ENCODE peak calls at places on chromosomes 7 and 10, in six cellular contexts. F is CD4-positive, alpha-beta T cell; K is endothelial cell; Q is GM06990; A is kidney; W is left lung. I is an unnamed sample.
A peak's percentile ranks its signal among the peaks of the same experiment; 100 is the strongest.

GRCh38 chr7:130154501-130155317 is 50.5 kb downstream of the TMEM209 start:
- DNase-seq in F (no peak), A (peak; percentile 83), W (peak; percentile 83), Q (no peak), K (peak; percentile 31), I (no peak)

GRCh38 chr10:130914377-130914776 is 397.1 kb downstream of the TCERG1L start:
- DNase-seq in F (no peak), K (no peak), W (no peak), A (no peak), Q (no peak), I (no peak)

GRCh38 chr7:35004531-35005096 is 32.7 kb downstream of the DPY19L1 start:
- DNase-seq in W (no peak), Q (no peak), K (no peak), A (no peak), F (no peak), I (no peak)

GRCh38 chr10:25068152-25069058 is 52.0 kb downstream of the THNSL1 start:
- DNase-seq in Q (no peak), A (no peak), F (no peak), K (no peak), W (no peak), I (peak; percentile 56)

GRCh38 chr10:63573068-63573697 is 52.0 kb downstream of the REEP3 start:
- DNase-seq in A (no peak), W (no peak), Q (peak; percentile 9), F (no peak), K (no peak), I (peak; percentile 76)

GRCh38 chr7:155965010-155965409 is 152.7 kb upstream of the SHH start:
- DNase-seq in A (no peak), Q (no peak), F (no peak), K (no peak), W (no peak), I (no peak)

GRCh38 chr7:143013473-143013872 is 13.5 kb downstream of the OR9A2 start:
- DNase-seq in K (no peak), A (no peak), F (no peak), W (no peak), Q (no peak), I (peak; percentile 58)

GRCh38 chr10:77823811-77824542 is 102.6 kb downstream of the DLG5 start:
- DNase-seq in Q (no peak), W (peak; percentile 27), F (no peak), A (peak; percentile 21), K (no peak), I (no peak)

GRCh38 chr7:30752979-30753378 is 1.0 kb downstream of the INMT start:
- DNase-seq in Q (no peak), W (no peak), A (peak; percentile 90), F (no peak), K (no peak), I (peak; percentile 85)

GRCh38 chr7:86558680-86559079 is 85.0 kb upstream of the GRM3 start:
- DNase-seq in F (no peak), W (no peak), K (no peak), A (no peak), Q (no peak), I (no peak)

GRCh38 chr10:4661572-4662255 is 164.3 kb upstream of the AKR1E2 start:
- DNase-seq in A (no peak), Q (no peak), K (no peak), F (no peak), W (peak; percentile 39), I (no peak)

GRCh38 chr10:21372651-21373410 is 152.7 kb downstream of the SKIDA1 start:
- DNase-seq in Q (peak; percentile 47), K (no peak), A (no peak), W (no peak), F (peak; percentile 27), I (peak; percentile 93)

GRCh38 chr10:27369832-27370231 is 129.2 kb upstream of the ACBD5 start:
- DNase-seq in F (no peak), A (no peak), W (no peak), K (no peak), Q (no peak), I (peak; percentile 15)
- TF ChIP-seq CTCF in F (peak; percentile 32), A (no peak), W (no peak), K (peak; percentile 62), Q (no peak), I (peak; percentile 22)

GRCh38 chr10:90859321-90859751 is 1.5 kb upstream of the HTR7 start:
- DNase-seq in Q (no peak), W (no peak), F (no peak), K (no peak), A (no peak), I (peak; percentile 82)

GRCh38 chr10:90865400-90865799 is 6.4 kb upstream of the RPP30 start:
- DNase-seq in F (no peak), Q (no peak), A (no peak), K (peak; percentile 10), W (no peak), I (peak; percentile 58)

GRCh38 chr10:90866050-90866598 is 5.7 kb upstream of the RPP30 start:
- DNase-seq in F (no peak), K (no peak), W (no peak), A (no peak), Q (no peak), I (no peak)

GRCh38 chr10:90860790-90861189 is 3.0 kb upstream of the HTR7 start:
- DNase-seq in F (no peak), Q (no peak), K (no peak), W (no peak), A (no peak), I (no peak)

GRCh38 chr10:90862908-90863514 is 5.2 kb upstream of the HTR7 start:
- DNase-seq in W (no peak), F (no peak), Q (no peak), A (no peak), K (peak; percentile 16), I (peak; percentile 70)
- TF ChIP-seq CTCF in W (peak; percentile 57), F (peak; percentile 75), Q (peak; percentile 60), A (peak; percentile 44), K (peak; percentile 79), I (peak; percentile 91)

DNA sequence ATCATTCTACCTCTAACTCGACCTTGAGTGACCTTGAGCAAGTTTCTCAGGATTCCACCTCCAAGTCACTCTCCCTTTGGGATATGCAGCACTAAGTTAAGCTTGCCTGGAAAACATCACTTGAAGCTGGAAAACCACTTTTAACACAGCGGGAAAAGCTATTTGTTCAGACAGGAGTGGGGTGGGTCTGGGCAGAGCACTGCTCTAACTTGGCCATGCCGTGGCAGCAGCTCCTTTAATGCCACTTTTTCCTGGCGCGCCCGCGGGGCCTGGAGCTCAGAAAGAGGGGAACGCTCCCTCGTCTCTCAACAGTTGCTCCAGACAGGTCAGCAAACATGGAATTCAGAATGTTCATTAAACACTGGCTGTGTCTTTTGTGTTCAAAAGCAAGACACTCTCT is 35.4 kb downstream of the EGFR start:
- DNase-seq in W (no peak), A (no peak), F (no peak), Q (no peak), K (no peak), I (no peak)
- TF ChIP-seq CTCF in W (no peak), A (no peak), F (no peak), Q (no peak), K (no peak), I (no peak)

GRCh38 chr10:102347236-102347828 is 48.2 kb upstream of the NFKB2 start:
- DNase-seq in A (peak; percentile 77), Q (no peak), W (no peak), F (no peak), K (peak; percentile 72), I (peak; percentile 69)
- TF ChIP-seq CTCF in A (peak; percentile 82), Q (peak; percentile 38), W (peak; percentile 32), F (no peak), K (peak; percentile 45), I (peak; percentile 69)

GRCh38 chr10:113475381-113475807 is 77.5 kb upstream of the HABP2 start:
- DNase-seq in F (no peak), Q (no peak), W (no peak), A (no peak), K (no peak), I (peak; percentile 6)
- TF ChIP-seq CTCF in F (no peak), Q (no peak), W (no peak), A (no peak), K (no peak), I (no peak)

GRCh38 chr10:132204781-132205473 is 18.2 kb downstream of the DPYSL4 start:
- DNase-seq in K (no peak), W (peak; percentile 62), Q (no peak), A (peak; percentile 58), F (no peak), I (no peak)
- TF ChIP-seq CTCF in K (no peak), W (no peak), Q (no peak), A (no peak), F (no peak), I (no peak)

GRCh38 chr7:54653905-54654304 is 105.1 kb downstream of the SEC61G start:
- DNase-seq in A (no peak), F (no peak), W (no peak), K (no peak), Q (no peak), I (no peak)
- TF ChIP-seq CTCF in A (no peak), F (no peak), W (no peak), K (no peak), Q (no peak), I (no peak)

I was measured in fibroblast of pulmonary artery.